ENCODE peak calls at places on chromosome 9, in seven cellular contexts. One of them, this sample, is unnamed.

GRCh38 chr9:70113403-70114022 is 69.9 kb downstream of the MAMDC2 start:
- DNase-seq in stimulated activated CD4-positive, alpha-beta T cell treated with anti-CD3 and anti-CD28 coated beads, Interleukin-12 subunit alpha, Interleukin-12 subunit beta, amount 100 ng/mL, for 4 hours: peak
- DNase-seq in EH: peak
- DNase-seq in SK-N-DZ: peak
- DNase-seq in endothelial cell: peak
- DNase-seq in putamen: peak
- DNase-seq in NCI-H774: peak
- DNase-seq in this sample: no peak

GRCh38 chr9:122849546-122849945 is 21.2 kb upstream of the PDCL start:
- DNase-seq in stimulated activated CD4-positive, alpha-beta T cell treated with anti-CD3 and anti-CD28 coated beads, Interleukin-12 subunit alpha, Interleukin-12 subunit beta, amount 100 ng/mL, for 4 hours: no peak
- DNase-seq in EH: no peak
- DNase-seq in SK-N-DZ: no peak
- DNase-seq in endothelial cell: no peak
- DNase-seq in putamen: no peak
- DNase-seq in NCI-H774: no peak
- DNase-seq in this sample: no peak

GRCh38 chr9:98402272-98402840 is 146.9 kb upstream of the TBC1D2 start:
- DNase-seq in stimulated activated CD4-positive, alpha-beta T cell treated with anti-CD3 and anti-CD28 coated beads, Interleukin-12 subunit alpha, Interleukin-12 subunit beta, amount 100 ng/mL, for 4 hours: no peak
- DNase-seq in EH: no peak
- DNase-seq in SK-N-DZ: no peak
- DNase-seq in endothelial cell: no peak
- DNase-seq in putamen: no peak
- DNase-seq in NCI-H774: no peak
- DNase-seq in this sample: no peak

GRCh38 chr9:130142635-130143034 is 29.6 kb upstream of the NCS1 start:
- DNase-seq in stimulated activated CD4-positive, alpha-beta T cell treated with anti-CD3 and anti-CD28 coated beads, Interleukin-12 subunit alpha, Interleukin-12 subunit beta, amount 100 ng/mL, for 4 hours: no peak
- DNase-seq in EH: no peak
- DNase-seq in SK-N-DZ: peak
- DNase-seq in endothelial cell: no peak
- DNase-seq in putamen: no peak
- DNase-seq in NCI-H774: no peak
- DNase-seq in this sample: no peak

GRCh38 chr9:34197756-34198711 is 19.2 kb downstream of the UBAP1 start:
- DNase-seq in stimulated activated CD4-positive, alpha-beta T cell treated with anti-CD3 and anti-CD28 coated beads, Interleukin-12 subunit alpha, Interleukin-12 subunit beta, amount 100 ng/mL, for 4 hours: no peak
- DNase-seq in EH: no peak
- DNase-seq in SK-N-DZ: no peak
- DNase-seq in endothelial cell: peak
- DNase-seq in putamen: no peak
- DNase-seq in NCI-H774: no peak
- DNase-seq in this sample: no peak

GRCh38 chr9:129761293-129761900 is 8.6 kb upstream of the PTGES start:
- DNase-seq in stimulated activated CD4-positive, alpha-beta T cell treated with anti-CD3 and anti-CD28 coated beads, Interleukin-12 subunit alpha, Interleukin-12 subunit beta, amount 100 ng/mL, for 4 hours: no peak
- DNase-seq in EH: peak
- DNase-seq in SK-N-DZ: no peak
- DNase-seq in endothelial cell: no peak
- DNase-seq in putamen: no peak
- DNase-seq in NCI-H774: no peak
- DNase-seq in this sample: no peak

GRCh38 chr9:116087751-116088194 is 65.8 kb upstream of the PAPPA start:
- DNase-seq in stimulated activated CD4-positive, alpha-beta T cell treated with anti-CD3 and anti-CD28 coated beads, Interleukin-12 subunit alpha, Interleukin-12 subunit beta, amount 100 ng/mL, for 4 hours: no peak
- DNase-seq in EH: peak
- DNase-seq in SK-N-DZ: no peak
- DNase-seq in endothelial cell: no peak
- DNase-seq in putamen: no peak
- DNase-seq in NCI-H774: peak
- DNase-seq in this sample: no peak

GRCh38 chr9:98375138-98375726 is 119.8 kb upstream of the TBC1D2 start:
- DNase-seq in stimulated activated CD4-positive, alpha-beta T cell treated with anti-CD3 and anti-CD28 coated beads, Interleukin-12 subunit alpha, Interleukin-12 subunit beta, amount 100 ng/mL, for 4 hours: no peak
- DNase-seq in EH: peak
- DNase-seq in SK-N-DZ: no peak
- DNase-seq in endothelial cell: no peak
- DNase-seq in putamen: no peak
- DNase-seq in NCI-H774: no peak
- DNase-seq in this sample: no peak

GRCh38 chr9:18910858-18911257 is 122.2 kb downstream of the SAXO1 start:
- DNase-seq in stimulated activated CD4-positive, alpha-beta T cell treated with anti-CD3 and anti-CD28 coated beads, Interleukin-12 subunit alpha, Interleukin-12 subunit beta, amount 100 ng/mL, for 4 hours: no peak
- DNase-seq in EH: peak
- DNase-seq in SK-N-DZ: no peak
- DNase-seq in endothelial cell: no peak
- DNase-seq in putamen: no peak
- DNase-seq in NCI-H774: peak
- DNase-seq in this sample: no peak

GRCh38 chr9:16150938-16151650 is 598.3 kb downstream of the CCDC171 start:
- DNase-seq in stimulated activated CD4-positive, alpha-beta T cell treated with anti-CD3 and anti-CD28 coated beads, Interleukin-12 subunit alpha, Interleukin-12 subunit beta, amount 100 ng/mL, for 4 hours: no peak
- DNase-seq in EH: no peak
- DNase-seq in SK-N-DZ: no peak
- DNase-seq in endothelial cell: no peak
- DNase-seq in putamen: no peak
- DNase-seq in NCI-H774: no peak
- DNase-seq in this sample: no peak

GRCh38 chr9:134293576-134294227 is 32.6 kb upstream of the RXRA start:
- DNase-seq in stimulated activated CD4-positive, alpha-beta T cell treated with anti-CD3 and anti-CD28 coated beads, Interleukin-12 subunit alpha, Interleukin-12 subunit beta, amount 100 ng/mL, for 4 hours: peak
- DNase-seq in EH: peak
- DNase-seq in SK-N-DZ: no peak
- DNase-seq in endothelial cell: no peak
- DNase-seq in putamen: no peak
- DNase-seq in NCI-H774: no peak
- DNase-seq in this sample: no peak

GRCh38 chr9:70046274-70047070 is 2.8 kb downstream of the MAMDC2 start:
- DNase-seq in stimulated activated CD4-positive, alpha-beta T cell treated with anti-CD3 and anti-CD28 coated beads, Interleukin-12 subunit alpha, Interleukin-12 subunit beta, amount 100 ng/mL, for 4 hours: no peak
- DNase-seq in EH: peak
- DNase-seq in SK-N-DZ: no peak
- DNase-seq in endothelial cell: peak
- DNase-seq in putamen: no peak
- DNase-seq in NCI-H774: no peak
- DNase-seq in this sample: no peak

GRCh38 chr9:134525070-134525815 is 116.4 kb upstream of the COL5A1 start:
- DNase-seq in stimulated activated CD4-positive, alpha-beta T cell treated with anti-CD3 and anti-CD28 coated beads, Interleukin-12 subunit alpha, Interleukin-12 subunit beta, amount 100 ng/mL, for 4 hours: no peak
- DNase-seq in EH: no peak
- DNase-seq in SK-N-DZ: no peak
- DNase-seq in endothelial cell: no peak
- DNase-seq in putamen: no peak
- DNase-seq in NCI-H774: no peak
- DNase-seq in this sample: no peak

GRCh38 chr9:81083821-81084512 is 605.4 kb downstream of the TLE1 start:
- DNase-seq in stimulated activated CD4-positive, alpha-beta T cell treated with anti-CD3 and anti-CD28 coated beads, Interleukin-12 subunit alpha, Interleukin-12 subunit beta, amount 100 ng/mL, for 4 hours: no peak
- DNase-seq in EH: peak
- DNase-seq in SK-N-DZ: no peak
- DNase-seq in endothelial cell: no peak
- DNase-seq in putamen: no peak
- DNase-seq in NCI-H774: peak
- DNase-seq in this sample: no peak

GRCh38 chr9:83339435-83339834 is 198.8 kb downstream of the FRMD3 start:
- DNase-seq in stimulated activated CD4-positive, alpha-beta T cell treated with anti-CD3 and anti-CD28 coated beads, Interleukin-12 subunit alpha, Interleukin-12 subunit beta, amount 100 ng/mL, for 4 hours: no peak
- DNase-seq in EH: peak
- DNase-seq in SK-N-DZ: no peak
- DNase-seq in endothelial cell: no peak
- DNase-seq in putamen: no peak
- DNase-seq in NCI-H774: no peak
- DNase-seq in this sample: no peak

GRCh38 chr9:4333787-4334186 is 33.9 kb upstream of the GLIS3 start:
- DNase-seq in stimulated activated CD4-positive, alpha-beta T cell treated with anti-CD3 and anti-CD28 coated beads, Interleukin-12 subunit alpha, Interleukin-12 subunit beta, amount 100 ng/mL, for 4 hours: no peak
- DNase-seq in EH: no peak
- DNase-seq in SK-N-DZ: no peak
- DNase-seq in endothelial cell: no peak
- DNase-seq in putamen: no peak
- DNase-seq in NCI-H774: no peak
- DNase-seq in this sample: no peak

GRCh38 chr9:137703842-137704508 is 85.2 kb downstream of the EHMT1 start:
- DNase-seq in stimulated activated CD4-positive, alpha-beta T cell treated with anti-CD3 and anti-CD28 coated beads, Interleukin-12 subunit alpha, Interleukin-12 subunit beta, amount 100 ng/mL, for 4 hours: no peak
- DNase-seq in EH: no peak
- DNase-seq in SK-N-DZ: no peak
- DNase-seq in endothelial cell: no peak
- DNase-seq in putamen: no peak
- DNase-seq in NCI-H774: no peak
- DNase-seq in this sample: no peak

GRCh38 chr9:70462300-70462699 is 47.8 kb upstream of the KLF9 start:
- DNase-seq in stimulated activated CD4-positive, alpha-beta T cell treated with anti-CD3 and anti-CD28 coated beads, Interleukin-12 subunit alpha, Interleukin-12 subunit beta, amount 100 ng/mL, for 4 hours: no peak
- DNase-seq in EH: no peak
- DNase-seq in SK-N-DZ: no peak
- DNase-seq in endothelial cell: no peak
- DNase-seq in putamen: no peak
- DNase-seq in NCI-H774: no peak
- DNase-seq in this sample: no peak

GRCh38 chr9:76969716-76970115 is 49.7 kb upstream of the FOXB2 start:
- DNase-seq in stimulated activated CD4-positive, alpha-beta T cell treated with anti-CD3 and anti-CD28 coated beads, Interleukin-12 subunit alpha, Interleukin-12 subunit beta, amount 100 ng/mL, for 4 hours: no peak
- DNase-seq in EH: no peak
- DNase-seq in SK-N-DZ: no peak
- DNase-seq in endothelial cell: no peak
- DNase-seq in putamen: no peak
- DNase-seq in NCI-H774: no peak
- DNase-seq in this sample: no peak

GRCh38 chr9:104783588-104783987 is 19.7 kb downstream of the NIPSNAP3B start:
- DNase-seq in stimulated activated CD4-positive, alpha-beta T cell treated with anti-CD3 and anti-CD28 coated beads, Interleukin-12 subunit alpha, Interleukin-12 subunit beta, amount 100 ng/mL, for 4 hours: no peak
- DNase-seq in EH: no peak
- DNase-seq in SK-N-DZ: no peak
- DNase-seq in endothelial cell: no peak
- DNase-seq in putamen: no peak
- DNase-seq in NCI-H774: no peak
- DNase-seq in this sample: no peak

GRCh38 chr9:32581512-32582143 is 8.7 kb upstream of the NDUFB6 start:
- DNase-seq in stimulated activated CD4-positive, alpha-beta T cell treated with anti-CD3 and anti-CD28 coated beads, Interleukin-12 subunit alpha, Interleukin-12 subunit beta, amount 100 ng/mL, for 4 hours: no peak
- DNase-seq in EH: peak
- DNase-seq in SK-N-DZ: peak
- DNase-seq in endothelial cell: peak
- DNase-seq in putamen: peak
- DNase-seq in NCI-H774: peak
- DNase-seq in this sample: no peak

GRCh38 chr9:74952281-74953151 is at the start of gene C9orf40:
- DNase-seq in stimulated activated CD4-positive, alpha-beta T cell treated with anti-CD3 and anti-CD28 coated beads, Interleukin-12 subunit alpha, Interleukin-12 subunit beta, amount 100 ng/mL, for 4 hours: peak
- DNase-seq in EH: peak
- DNase-seq in SK-N-DZ: peak
- DNase-seq in endothelial cell: peak
- DNase-seq in putamen: peak
- DNase-seq in NCI-H774: peak
- DNase-seq in this sample: peak

GRCh38 chr9:13596383-13596970 is 317.0 kb upstream of the MPDZ start:
- DNase-seq in stimulated activated CD4-positive, alpha-beta T cell treated with anti-CD3 and anti-CD28 coated beads, Interleukin-12 subunit alpha, Interleukin-12 subunit beta, amount 100 ng/mL, for 4 hours: no peak
- DNase-seq in EH: no peak
- DNase-seq in SK-N-DZ: no peak
- DNase-seq in endothelial cell: no peak
- DNase-seq in putamen: no peak
- DNase-seq in NCI-H774: no peak
- DNase-seq in this sample: no peak

GRCh38 chr9:97487107-97487506 is 14.4 kb upstream of the TMOD1 start:
- DNase-seq in stimulated activated CD4-positive, alpha-beta T cell treated with anti-CD3 and anti-CD28 coated beads, Interleukin-12 subunit alpha, Interleukin-12 subunit beta, amount 100 ng/mL, for 4 hours: no peak
- DNase-seq in EH: no peak
- DNase-seq in SK-N-DZ: peak
- DNase-seq in endothelial cell: no peak
- DNase-seq in putamen: no peak
- DNase-seq in NCI-H774: no peak
- DNase-seq in this sample: no peak

GRCh38 chr9:122334916-122335315 is 35.9 kb upstream of the PTGS1 start:
- DNase-seq in stimulated activated CD4-positive, alpha-beta T cell treated with anti-CD3 and anti-CD28 coated beads, Interleukin-12 subunit alpha, Interleukin-12 subunit beta, amount 100 ng/mL, for 4 hours: no peak
- DNase-seq in EH: peak
- DNase-seq in SK-N-DZ: no peak
- DNase-seq in endothelial cell: no peak
- DNase-seq in putamen: no peak
- DNase-seq in NCI-H774: no peak
- DNase-seq in this sample: no peak

GRCh38 chr9:92798358-92798757 is 33.7 kb upstream of the BICD2 start:
- DNase-seq in stimulated activated CD4-positive, alpha-beta T cell treated with anti-CD3 and anti-CD28 coated beads, Interleukin-12 subunit alpha, Interleukin-12 subunit beta, amount 100 ng/mL, for 4 hours: no peak
- DNase-seq in EH: no peak
- DNase-seq in SK-N-DZ: no peak
- DNase-seq in endothelial cell: no peak
- DNase-seq in putamen: no peak
- DNase-seq in NCI-H774: no peak
- DNase-seq in this sample: no peak

GRCh38 chr9:117074782-117075510 is 339.9 kb downstream of the ASTN2 start:
- DNase-seq in stimulated activated CD4-positive, alpha-beta T cell treated with anti-CD3 and anti-CD28 coated beads, Interleukin-12 subunit alpha, Interleukin-12 subunit beta, amount 100 ng/mL, for 4 hours: no peak
- DNase-seq in EH: no peak
- DNase-seq in SK-N-DZ: peak
- DNase-seq in endothelial cell: no peak
- DNase-seq in putamen: no peak
- DNase-seq in NCI-H774: no peak
- DNase-seq in this sample: no peak

This sample was measured in Panc1.